ENCODE peak calls at places on chromosomes 5 and 9, in seven cellular contexts. One of them, this sample, is unnamed.

GRCh38 chr5:149261246-149261645 is 10.4 kb upstream of the AFAP1L1 start:
- DNase-seq in ACHN: no peak
- DNase-seq in HTR-8/SVneo: no peak
- DNase-seq in NCI-H1417: no peak
- DNase-seq in cardiac muscle cell: no peak
- DNase-seq in transverse colon: no peak
- DNase-seq in heart left ventricle: no peak
- DNase-seq in this sample: no peak

GRCh38 chr9:107739601-107740082 is 250.1 kb upstream of the KLF4 start:
- DNase-seq in ACHN: no peak
- DNase-seq in HTR-8/SVneo: no peak
- DNase-seq in NCI-H1417: no peak
- DNase-seq in cardiac muscle cell: peak
- DNase-seq in transverse colon: no peak
- DNase-seq in heart left ventricle: peak
- DNase-seq in this sample: peak

GRCh38 chr5:150058480-150059126 is 27.8 kb downstream of the CSF1R start:
- DNase-seq in ACHN: peak
- DNase-seq in HTR-8/SVneo: peak
- DNase-seq in NCI-H1417: no peak
- DNase-seq in cardiac muscle cell: peak
- DNase-seq in transverse colon: no peak
- DNase-seq in heart left ventricle: peak
- DNase-seq in this sample: peak

GRCh38 chr5:33477816-33478215 is 37.1 kb downstream of the TARS1 start:
- DNase-seq in ACHN: no peak
- DNase-seq in HTR-8/SVneo: no peak
- DNase-seq in NCI-H1417: no peak
- DNase-seq in cardiac muscle cell: no peak
- DNase-seq in transverse colon: no peak
- DNase-seq in heart left ventricle: no peak
- DNase-seq in this sample: no peak

GRCh38 chr9:35733109-35733541 is 659 bp downstream of the CREB3 start:
- DNase-seq in ACHN: peak
- DNase-seq in HTR-8/SVneo: peak
- DNase-seq in NCI-H1417: peak
- DNase-seq in cardiac muscle cell: peak
- DNase-seq in transverse colon: peak
- DNase-seq in heart left ventricle: no peak
- DNase-seq in this sample: peak

GRCh38 chr9:114364528-114365041 is 23.2 kb downstream of the AKNA start:
- DNase-seq in ACHN: peak
- DNase-seq in HTR-8/SVneo: no peak
- DNase-seq in NCI-H1417: no peak
- DNase-seq in cardiac muscle cell: no peak
- DNase-seq in transverse colon: no peak
- DNase-seq in heart left ventricle: no peak
- DNase-seq in this sample: no peak

GRCh38 chr9:89377411-89377810 is 59.1 kb downstream of the SECISBP2 start:
- DNase-seq in ACHN: no peak
- DNase-seq in HTR-8/SVneo: no peak
- DNase-seq in NCI-H1417: no peak
- DNase-seq in cardiac muscle cell: no peak
- DNase-seq in transverse colon: no peak
- DNase-seq in heart left ventricle: no peak
- DNase-seq in this sample: no peak

GRCh38 chr5:15116996-15117395 is 245.4 kb upstream of the ANKH start:
- DNase-seq in ACHN: no peak
- DNase-seq in HTR-8/SVneo: peak
- DNase-seq in NCI-H1417: no peak
- DNase-seq in cardiac muscle cell: no peak
- DNase-seq in transverse colon: no peak
- DNase-seq in heart left ventricle: no peak
- DNase-seq in this sample: no peak

GRCh38 chr5:76874088-76874581 is 24.3 kb downstream of the S100Z start:
- DNase-seq in ACHN: no peak
- DNase-seq in HTR-8/SVneo: no peak
- DNase-seq in NCI-H1417: peak
- DNase-seq in cardiac muscle cell: no peak
- DNase-seq in transverse colon: no peak
- DNase-seq in heart left ventricle: no peak
- DNase-seq in this sample: no peak

GRCh38 chr5:133393776-133394476 is 218.4 kb downstream of the FSTL4 start:
- DNase-seq in ACHN: no peak
- DNase-seq in HTR-8/SVneo: no peak
- DNase-seq in NCI-H1417: no peak
- DNase-seq in cardiac muscle cell: no peak
- DNase-seq in transverse colon: no peak
- DNase-seq in heart left ventricle: no peak
- DNase-seq in this sample: no peak

GRCh38 chr5:95445442-95445841 is 54.3 kb downstream of the FAM81B start:
- DNase-seq in ACHN: no peak
- DNase-seq in HTR-8/SVneo: no peak
- DNase-seq in NCI-H1417: no peak
- DNase-seq in cardiac muscle cell: no peak
- DNase-seq in transverse colon: no peak
- DNase-seq in heart left ventricle: no peak
- DNase-seq in this sample: no peak

GRCh38 chr9:83934569-83935275 is 13.5 kb upstream of the KIF27 start:
- DNase-seq in ACHN: no peak
- DNase-seq in HTR-8/SVneo: no peak
- DNase-seq in NCI-H1417: peak
- DNase-seq in cardiac muscle cell: peak
- DNase-seq in transverse colon: no peak
- DNase-seq in heart left ventricle: no peak
- DNase-seq in this sample: no peak

GRCh38 chr5:147317978-147318684 is 83.3 kb downstream of the STK32A start:
- DNase-seq in ACHN: no peak
- DNase-seq in HTR-8/SVneo: no peak
- DNase-seq in NCI-H1417: no peak
- DNase-seq in cardiac muscle cell: no peak
- DNase-seq in transverse colon: no peak
- DNase-seq in heart left ventricle: no peak
- DNase-seq in this sample: no peak

GRCh38 chr5:169945831-169946261 is 34.4 kb downstream of the INSYN2B start:
- DNase-seq in ACHN: peak
- DNase-seq in HTR-8/SVneo: peak
- DNase-seq in NCI-H1417: no peak
- DNase-seq in cardiac muscle cell: peak
- DNase-seq in transverse colon: no peak
- DNase-seq in heart left ventricle: peak
- DNase-seq in this sample: no peak

GRCh38 chr5:53407373-53407772 is 73.1 kb upstream of the FST start:
- DNase-seq in ACHN: no peak
- DNase-seq in HTR-8/SVneo: no peak
- DNase-seq in NCI-H1417: no peak
- DNase-seq in cardiac muscle cell: peak
- DNase-seq in transverse colon: no peak
- DNase-seq in heart left ventricle: no peak
- DNase-seq in this sample: no peak

GRCh38 chr5:35319231-35320002 is 89.1 kb upstream of the PRLR start:
- DNase-seq in ACHN: no peak
- DNase-seq in HTR-8/SVneo: peak
- DNase-seq in NCI-H1417: no peak
- DNase-seq in cardiac muscle cell: peak
- DNase-seq in transverse colon: peak
- DNase-seq in heart left ventricle: peak
- DNase-seq in this sample: no peak

GRCh38 chr5:154565123-154565522 is 87.1 kb upstream of the HAND1 start:
- DNase-seq in ACHN: no peak
- DNase-seq in HTR-8/SVneo: no peak
- DNase-seq in NCI-H1417: no peak
- DNase-seq in cardiac muscle cell: no peak
- DNase-seq in transverse colon: no peak
- DNase-seq in heart left ventricle: no peak
- DNase-seq in this sample: no peak

GRCh38 chr5:124736111-124736813 is 10.2 kb downstream of the ZNF608 start:
- DNase-seq in ACHN: no peak
- DNase-seq in HTR-8/SVneo: no peak
- DNase-seq in NCI-H1417: no peak
- DNase-seq in cardiac muscle cell: peak
- DNase-seq in transverse colon: no peak
- DNase-seq in heart left ventricle: no peak
- DNase-seq in this sample: peak

GRCh38 chr5:160287378-160288051 is 24.8 kb downstream of the CCNJL start:
- DNase-seq in ACHN: no peak
- DNase-seq in HTR-8/SVneo: peak
- DNase-seq in NCI-H1417: peak
- DNase-seq in cardiac muscle cell: peak
- DNase-seq in transverse colon: peak
- DNase-seq in heart left ventricle: peak
- DNase-seq in this sample: peak

GRCh38 chr9:89879276-89879675 is 274.5 kb downstream of the GADD45G start:
- DNase-seq in ACHN: no peak
- DNase-seq in HTR-8/SVneo: no peak
- DNase-seq in NCI-H1417: no peak
- DNase-seq in cardiac muscle cell: no peak
- DNase-seq in transverse colon: no peak
- DNase-seq in heart left ventricle: no peak
- DNase-seq in this sample: no peak

GRCh38 chr5:59151162-59151889 is 568.5 kb downstream of the RAB3C start:
- DNase-seq in ACHN: no peak
- DNase-seq in HTR-8/SVneo: no peak
- DNase-seq in NCI-H1417: no peak
- DNase-seq in cardiac muscle cell: no peak
- DNase-seq in transverse colon: no peak
- DNase-seq in heart left ventricle: no peak
- DNase-seq in this sample: no peak

GRCh38 chr5:14438195-14438606 is 143.4 kb upstream of the OTULINL start:
- DNase-seq in ACHN: no peak
- DNase-seq in HTR-8/SVneo: no peak
- DNase-seq in NCI-H1417: no peak
- DNase-seq in cardiac muscle cell: no peak
- DNase-seq in transverse colon: no peak
- DNase-seq in heart left ventricle: no peak
- DNase-seq in this sample: no peak

GRCh38 chr5:102749416-102750021 is 5.6 kb upstream of the PAM start:
- DNase-seq in ACHN: no peak
- DNase-seq in HTR-8/SVneo: no peak
- DNase-seq in NCI-H1417: peak
- DNase-seq in cardiac muscle cell: no peak
- DNase-seq in transverse colon: no peak
- DNase-seq in heart left ventricle: no peak
- DNase-seq in this sample: peak

GRCh38 chr9:124259273-124260078 is 1.7 kb downstream of the NEK6 start:
- DNase-seq in ACHN: peak
- DNase-seq in HTR-8/SVneo: peak
- DNase-seq in NCI-H1417: no peak
- DNase-seq in cardiac muscle cell: peak
- DNase-seq in transverse colon: peak
- DNase-seq in heart left ventricle: peak
- DNase-seq in this sample: peak

GRCh38 chr5:978693-979092 is 29.9 kb upstream of the NKD2 start:
- DNase-seq in ACHN: no peak
- DNase-seq in HTR-8/SVneo: no peak
- DNase-seq in NCI-H1417: no peak
- DNase-seq in cardiac muscle cell: no peak
- DNase-seq in transverse colon: no peak
- DNase-seq in heart left ventricle: no peak
- DNase-seq in this sample: no peak

This sample was measured in SJCRH30.